ENCODE peak calls at places on chromosomes 4 and X, in nine cellular contexts. W is activated naive CD8-positive, alpha-beta T cell treated with anti-CD3 and anti-CD28 coated beads for 36 hours; A is left ventricle myocardium superior; P is GM23248; K is activated CD4-positive, alpha-beta memory T cell treated with anti-CD3 and anti-CD28 coated beads for 36 hours; N is pulmonary artery endothelial cell; D is HS-5; Y is fibroblast of lung; T is WTC11. F is an unnamed sample.

GRCh38 chr4:3712936-3713335 is 53.2 kb upstream of the ADRA2C start:
- DNase-seq in K (no peak), P (no peak), D (no peak), A (peak; percentile 8), W (no peak), T (no peak), Y (no peak), N (no peak), F (no peak)

GRCh38 chrX:2708601-2709200 is 17.6 kb downstream of the CD99 start:
- DNase-seq in D (no peak), Y (no peak), A (no peak), K (no peak), P (no peak), W (no peak), N (no peak), T (no peak), F (no peak)

GRCh38 chr4:98522603-98523395 is 135.6 kb downstream of the TSPAN5 start:
- DNase-seq in Y (peak; percentile 85), T (no peak), D (peak; percentile 86), P (peak; percentile 93), W (no peak), K (no peak), N (peak; percentile 69), A (no peak), F (no peak)

GRCh38 chrX:18032486-18033221 is 171.6 kb upstream of the RAI2 start:
- DNase-seq in Y (no peak), W (no peak), N (no peak), K (no peak), T (no peak), A (no peak), P (no peak), D (no peak), F (no peak)

GRCh38 chrX:101655540-101655939 is 4.1 kb downstream of the ARMCX2 start:
- DNase-seq in A (no peak), W (no peak), N (no peak), T (no peak), D (no peak), P (no peak), Y (no peak), K (no peak), F (no peak)

GRCh38 chr4:120066182-120066524 is 495 bp downstream of the MAD2L1 start:
- DNase-seq in P (peak; percentile 39), K (no peak), Y (no peak), W (no peak), A (no peak), N (no peak), D (no peak), T (no peak), F (peak; percentile 29)

GRCh38 chr4:21512351-21512750 is 436.2 kb downstream of the KCNIP4 start:
- DNase-seq in Y (peak; percentile 69), T (no peak), W (no peak), P (peak; percentile 72), A (no peak), N (peak; percentile 27), D (peak; percentile 11), K (no peak), F (no peak)

GRCh38 chr4:86939737-86940141 is 4.9 kb downstream of the AFF1 start:
- DNase-seq in Y (no peak), N (no peak), P (no peak), W (peak; percentile 14), K (peak; percentile 53), A (no peak), D (no peak), T (no peak), F (no peak)

GRCh38 chr4:76195326-76195725 is 18.3 kb downstream of the SCARB2 start:
- DNase-seq in N (no peak), P (no peak), Y (no peak), A (no peak), K (no peak), T (no peak), W (no peak), D (no peak), F (no peak)

GRCh38 chr4:56764206-56764605 is 57.3 kb downstream of the SPINK2 start:
- DNase-seq in N (no peak), T (no peak), K (no peak), A (no peak), W (no peak), D (no peak), P (no peak), Y (no peak), F (no peak)

GRCh38 chr4:137421796-137422195 is 110.5 kb downstream of the PCDH18 start:
- DNase-seq in K (no peak), T (no peak), W (no peak), N (no peak), A (no peak), D (no peak), P (peak; percentile 46), Y (peak; percentile 9), F (no peak)